ENCODE peak calls at places on chromosomes 11 and 22, in nine cellular contexts. K is fibroblast of lung, S is cardiac muscle cell, W is hepatocyte, I is lower lobe of right lung, R is heart right ventricle, C is brain microvascular endothelial cell, G is endothelial cell of umbilical vein, H is adrenal gland. U is an unnamed sample.

GRCh38 chr22:25206998-25207397 is 7.3 kb downstream of the CRYBB3 start:
- DNase-seq in K (no peak), S (no peak), W (no peak), I (no peak), R (no peak), C (no peak), G (no peak), H (no peak), U (no peak)

GRCh38 chr11:123562166-123562565 is 92.3 kb downstream of the SCN3B start:
- DNase-seq in K (no peak), S (no peak), W (no peak), I (no peak), R (no peak), C (no peak), G (no peak), H (peak; percentile 64), U (no peak)

GRCh38 chr11:133271206-133271605 is 261.1 kb downstream of the OPCML start:
- DNase-seq in K (no peak), S (no peak), W (no peak), I (no peak), R (no peak), C (no peak), G (no peak), H (no peak), U (no peak)

GRCh38 chr11:7890417-7891179 is 40.5 kb downstream of the OR10A6 start:
- DNase-seq in K (no peak), S (no peak), W (no peak), I (no peak), R (no peak), C (no peak), G (no peak), H (no peak), U (no peak)

GRCh38 chr11:2699185-2699530 is 636 bp downstream of the KCNQ1OT1 start:
- DNase-seq in K (no peak), S (no peak), W (no peak), I (peak; percentile 56), R (no peak), C (no peak), G (peak; percentile 26), H (peak; percentile 16), U (no peak)

GRCh38 chr11:8252388-8252787 is 11.3 kb downstream of the LMO1 start:
- DNase-seq in K (no peak), S (no peak), W (no peak), I (peak; percentile 14), R (no peak), C (no peak), G (no peak), H (no peak), U (peak; percentile 48)

GRCh38 chr11:61198948-61199523 is 4.3 kb upstream of the PGA3 start:
- DNase-seq in K (no peak), S (no peak), W (no peak), I (no peak), R (no peak), C (no peak), G (no peak), H (no peak), U (peak; percentile 7)

GRCh38 chr11:78081583-78081982 is 1.9 kb upstream of the NDUFC2 start:
- DNase-seq in K (no peak), S (no peak), W (no peak), I (no peak), R (no peak), C (no peak), G (no peak), H (no peak), U (no peak)

GRCh38 chr11:1576825-1577224 is 4.8 kb upstream of the DUSP8 start:
- DNase-seq in K (no peak), S (no peak), W (no peak), I (no peak), R (no peak), C (no peak), G (no peak), H (no peak), U (peak; percentile 28)

GRCh38 chr11:129359748-129360147 is 15.9 kb upstream of the BARX2 start:
- DNase-seq in K (no peak), S (no peak), W (no peak), I (no peak), R (no peak), C (no peak), G (no peak), H (no peak), U (no peak)

GRCh38 chr11:134363161-134363560 is 31.4 kb downstream of the GLB1L2 start:
- DNase-seq in K (no peak), S (no peak), W (no peak), I (peak; percentile 30), R (no peak), C (no peak), G (no peak), H (no peak), U (no peak)

GRCh38 chr11:117913736-117914397 is 15.3 kb downstream of the TMPRSS13 start:
- DNase-seq in K (no peak), S (no peak), W (no peak), I (no peak), R (no peak), C (no peak), G (no peak), H (no peak), U (no peak)

GRCh38 chr22:44181033-44181911 is 547 bp downstream of the PARVG start:
- DNase-seq in K (no peak), S (no peak), W (no peak), I (peak; percentile 79), R (peak; percentile 42), C (no peak), G (no peak), H (no peak), U (no peak)

GRCh38 chr22:22870577-22871398 is 16.8 kb upstream of the IGLL5 start:
- DNase-seq in K (no peak), S (no peak), W (no peak), I (no peak), R (no peak), C (no peak), G (no peak), H (no peak), U (no peak)

DNA sequence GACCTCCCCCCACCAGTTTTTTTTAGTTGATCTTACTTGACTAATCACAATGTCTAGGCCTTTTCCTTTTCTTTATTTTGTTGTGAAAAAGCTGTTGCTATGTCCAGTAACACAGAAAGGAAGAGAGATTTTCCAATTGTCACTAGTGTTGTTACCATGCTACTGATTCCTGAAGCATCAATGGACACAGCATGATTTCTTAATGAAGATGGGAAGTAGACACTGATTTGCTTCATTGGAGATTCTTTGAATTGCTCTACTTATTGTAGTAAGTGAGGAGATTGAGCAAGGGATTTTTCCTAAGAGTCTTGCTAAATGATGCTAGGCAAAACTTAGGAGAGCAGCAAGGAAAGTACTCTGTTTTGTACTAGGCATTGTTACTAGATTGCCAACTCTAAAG is 4.6 kb downstream of the AASDHPPT start:
- DNase-seq in K (no peak), S (no peak), W (no peak), I (no peak), R (no peak), C (no peak), G (no peak), H (no peak), U (no peak)
- H3K36me3 ChIP-seq in K (peaks cover 4% of the 10 kb centered on the region), S (peaks cover 9% of the 10 kb centered on the region), W (no peaks in the 10 kb centered on the region), I (peaks cover 33% of the 10 kb centered on the region), R (peaks cover 6% of the 10 kb centered on the region), C (peaks cover 13% of the 10 kb centered on the region), G (peaks cover 11% of the 10 kb centered on the region), H (no peaks in the 10 kb centered on the region), U (peaks cover 11% of the 10 kb centered on the region)

DNA sequence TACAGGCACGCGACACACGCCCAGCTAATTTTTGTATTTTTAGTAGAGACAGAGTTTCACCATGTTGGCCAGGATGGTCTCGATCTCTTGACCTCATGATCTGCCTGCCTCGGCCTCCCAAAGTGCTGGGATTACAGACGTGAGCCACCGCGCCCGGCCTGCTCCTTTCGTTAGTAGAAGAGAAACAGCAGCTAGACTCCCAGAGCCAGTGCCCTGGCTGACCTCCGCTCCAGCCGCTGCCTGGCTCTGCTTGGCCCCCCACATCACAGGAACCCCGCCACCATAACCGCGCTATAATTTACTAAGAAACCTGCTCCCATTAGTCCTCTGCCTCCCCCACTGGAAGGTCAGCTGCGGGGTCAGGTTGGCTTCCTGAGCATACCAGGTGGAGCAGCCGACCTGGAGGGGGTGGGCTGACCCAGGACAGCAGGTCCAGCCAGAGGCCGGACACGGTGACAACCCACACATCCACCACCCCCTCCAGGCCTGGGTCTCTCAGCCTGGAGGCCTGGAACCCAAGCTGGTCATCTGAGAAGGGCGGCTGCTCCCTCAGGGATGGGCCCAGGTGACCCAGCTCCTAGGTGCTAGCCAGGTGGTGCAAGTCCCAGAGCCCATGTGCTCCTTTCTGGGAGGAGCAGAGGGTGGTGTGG is 7.5 kb upstream of the POLDIP3 start:
- DNase-seq in K (no peak), S (no peak), W (no peak), I (no peak), R (no peak), C (no peak), G (no peak), H (no peak), U (no peak)
- H3K4me3 ChIP-seq in K (no peak overlapping the region), S (no peak overlapping the region), W (no peak overlapping the region), I (no peak overlapping the region), R (no peak overlapping the region), C (no peak overlapping the region), G (no peak overlapping the region), H (no peak overlapping the region), U (no peak overlapping the region)

GRCh38 chr11:108648528-108648885 is 16.4 kb upstream of the DDX10 start:
- DNase-seq in K (no peak), S (no peak), W (no peak), I (no peak), R (no peak), C (no peak), G (no peak), H (no peak), U (no peak)
- TF ChIP-seq CTCF in K (no peak), S (no peak), W (no peak), I (no peak), R (no peak), C (no peak), G (no peak), H (no peak), U (no peak)

GRCh38 chr22:31610611-31611010 is 51.4 kb downstream of the PISD start:
- DNase-seq in K (no peak), S (no peak), W (no peak), I (peak; percentile 20), R (no peak), C (no peak), G (no peak), H (no peak), U (no peak)

GRCh38 chr22:31609716-31610115 is 52.3 kb downstream of the PISD start:
- DNase-seq in K (no peak), S (no peak), W (no peak), I (peak; percentile 19), R (no peak), C (no peak), G (no peak), H (no peak), U (no peak)

GRCh38 chr22:31605851-31606585 is 56.0 kb downstream of the PISD start:
- DNase-seq in K (no peak), S (no peak), W (peak; percentile 56), I (peak; percentile 2), R (no peak), C (no peak), G (no peak), H (no peak), U (peak; percentile 23)

GRCh38 chr22:31604746-31605705 is 57.0 kb downstream of the PISD start:
- DNase-seq in K (no peak), S (no peak), W (no peak), I (peak; percentile 28), R (no peak), C (no peak), G (no peak), H (no peak), U (no peak)

DNA sequence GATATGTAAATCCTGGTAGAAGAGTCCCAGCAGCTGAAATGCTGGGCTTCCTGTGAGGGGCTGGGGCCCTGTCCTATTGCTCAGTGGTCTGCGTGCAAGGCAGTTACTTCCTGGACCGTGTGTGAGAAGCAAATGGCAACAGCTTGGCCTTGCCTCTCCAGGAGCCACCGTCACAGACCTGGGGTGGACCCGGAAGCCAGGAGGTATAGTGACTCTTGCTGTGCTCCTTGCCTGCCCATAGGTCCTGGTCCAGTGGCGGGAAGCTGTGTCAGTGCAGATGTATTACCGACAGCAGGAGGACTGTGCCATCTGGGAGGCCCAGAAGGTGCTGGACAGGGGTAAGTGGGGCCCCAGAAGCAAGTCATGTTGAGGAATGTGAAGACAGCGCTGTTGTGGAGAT is 54.3 kb downstream of the PISD start:
- DNase-seq in K (no peak), S (no peak), W (no peak), I (peak; percentile 32), R (no peak), C (no peak), G (no peak), H (no peak), U (no peak)
- H3K36me3 ChIP-seq in K (peaks cover 6% of the 10 kb centered on the region), S (no peaks in the 10 kb centered on the region), W (no peaks in the 10 kb centered on the region), I (peaks cover 47% of the 10 kb centered on the region), R (no peaks in the 10 kb centered on the region), C (no peaks in the 10 kb centered on the region), G (no peaks in the 10 kb centered on the region), H (no peaks in the 10 kb centered on the region), U (no peaks in the 10 kb centered on the region)